ENCODE peak calls at places on chromosome 12, in four cellular contexts. One of them, this sample, is unnamed.

GRCh38 chr12:94427520-94428381 is 31.9 kb downstream of the CEP83 start:
- DNase-seq in H54: no peak
- DNase-seq in Calu3: no peak
- DNase-seq in GM18507: no peak
- DNase-seq in this sample: peak

GRCh38 chr12:52401926-52402325 is 4.2 kb downstream of the KRT82 start:
- DNase-seq in H54: no peak
- DNase-seq in GM18507: no peak
- DNase-seq in Calu3: no peak
- DNase-seq in this sample: no peak

GRCh38 chr12:9039397-9039977 is 50.1 kb downstream of the KLRG1 start:
- DNase-seq in GM18507: peak
- DNase-seq in H54: peak
- DNase-seq in Calu3: peak
- DNase-seq in this sample: no peak

GRCh38 chr12:83784298-83784890 is 1097.7 kb downstream of the TMTC2 start:
- DNase-seq in H54: no peak
- DNase-seq in Calu3: no peak
- DNase-seq in GM18507: no peak
- DNase-seq in this sample: no peak

GRCh38 chr12:121741743-121742142 is 29.2 kb downstream of the TMEM120B start:
- DNase-seq in H54: no peak
- DNase-seq in Calu3: no peak
- DNase-seq in GM18507: no peak
- DNase-seq in this sample: no peak

GRCh38 chr12:107395817-107396216 is 289.8 kb upstream of the PWP1 start:
- DNase-seq in GM18507: no peak
- DNase-seq in H54: no peak
- DNase-seq in Calu3: no peak
- DNase-seq in this sample: no peak

GRCh38 chr12:57627504-57628279 is 5.3 kb downstream of the B4GALNT1 start:
- DNase-seq in H54: no peak
- DNase-seq in Calu3: no peak
- DNase-seq in GM18507: no peak
- DNase-seq in this sample: no peak

GRCh38 chr12:17062296-17063061 is 456.5 kb upstream of the LMO3 start:
- DNase-seq in H54: no peak
- DNase-seq in GM18507: no peak
- DNase-seq in Calu3: no peak
- DNase-seq in this sample: no peak

GRCh38 chr12:50992814-50993213 is 33.4 kb downstream of the SLC11A2 start:
- DNase-seq in Calu3: no peak
- DNase-seq in GM18507: no peak
- DNase-seq in H54: no peak
- DNase-seq in this sample: no peak

GRCh38 chr12:102167821-102168605 is 29.6 kb downstream of the PMCH start:
- DNase-seq in Calu3: no peak
- DNase-seq in GM18507: no peak
- DNase-seq in H54: no peak
- DNase-seq in this sample: no peak

GRCh38 chr12:31752450-31752849 is 23.6 kb upstream of the AMN1 start:
- DNase-seq in GM18507: no peak
- DNase-seq in H54: no peak
- DNase-seq in Calu3: no peak
- DNase-seq in this sample: no peak

GRCh38 chr12:123058980-123059379 is 78.5 kb downstream of the ARL6IP4 start:
- DNase-seq in GM18507: no peak
- DNase-seq in H54: no peak
- DNase-seq in Calu3: no peak
- DNase-seq in this sample: peak

GRCh38 chr12:65853489-65854157 is 29.3 kb downstream of the HMGA2 start:
- DNase-seq in GM18507: no peak
- DNase-seq in Calu3: no peak
- DNase-seq in H54: no peak
- DNase-seq in this sample: peak

GRCh38 chr12:104108755-104109445 is 29.1 kb downstream of the NFYB start:
- DNase-seq in H54: peak
- DNase-seq in GM18507: peak
- DNase-seq in Calu3: peak
- DNase-seq in this sample: peak

GRCh38 chr12:12333407-12333831 is 16.6 kb downstream of the MANSC1 start:
- DNase-seq in GM18507: no peak
- DNase-seq in H54: no peak
- DNase-seq in Calu3: peak
- DNase-seq in this sample: no peak

GRCh38 chr12:31740618-31741017 is 11.8 kb upstream of the AMN1 start:
- DNase-seq in Calu3: no peak
- DNase-seq in H54: no peak
- DNase-seq in GM18507: no peak
- DNase-seq in this sample: no peak

GRCh38 chr12:40215977-40216376 is 8.8 kb upstream of the LRRK2 start:
- DNase-seq in H54: no peak
- DNase-seq in Calu3: no peak
- DNase-seq in GM18507: no peak
- DNase-seq in this sample: no peak

GRCh38 chr12:94435511-94435927 is 24.1 kb downstream of the CEP83 start:
- DNase-seq in GM18507: no peak
- DNase-seq in Calu3: no peak
- DNase-seq in H54: no peak
- DNase-seq in this sample: no peak

GRCh38 chr12:31872831-31873604 is 86.2 kb upstream of the RESF1 start:
- DNase-seq in GM18507: no peak
- DNase-seq in H54: no peak
- DNase-seq in Calu3: no peak
- DNase-seq in this sample: no peak